ENCODE peak calls at places on chromosomes 5 and 9, in four cellular contexts. One of them, this sample, is unnamed.

GRCh38 chr5:78773655-78774054 is 125.1 kb upstream of the LHFPL2 start:
- ATAC-seq in aorta: no peak
- ATAC-seq in central memory CD8-positive, alpha-beta T cell: no peak
- ATAC-seq in effector memory CD8-positive, alpha-beta T cell: no peak
- ATAC-seq in this sample: no peak

GRCh38 chr9:97367729-97368128 is 44.2 kb upstream of the TDRD7 start:
- ATAC-seq in effector memory CD8-positive, alpha-beta T cell: no peak
- ATAC-seq in central memory CD8-positive, alpha-beta T cell: no peak
- ATAC-seq in aorta: no peak
- ATAC-seq in this sample: no peak

GRCh38 chr9:91302831-91303230 is 58.9 kb downstream of the AUH start:
- ATAC-seq in aorta: peak; percentile 72
- ATAC-seq in effector memory CD8-positive, alpha-beta T cell: no peak
- ATAC-seq in central memory CD8-positive, alpha-beta T cell: no peak
- ATAC-seq in this sample: peak; percentile 66

GRCh38 chr5:73311291-73312110 is 137.1 kb downstream of the FOXD1 start:
- ATAC-seq in aorta: peak; percentile 78
- ATAC-seq in effector memory CD8-positive, alpha-beta T cell: no peak
- ATAC-seq in central memory CD8-positive, alpha-beta T cell: no peak
- ATAC-seq in this sample: peak; percentile 67

GRCh38 chr9:129174102-129174723 is 3.8 kb downstream of the IER5L start:
- ATAC-seq in effector memory CD8-positive, alpha-beta T cell: peak; percentile 22
- ATAC-seq in aorta: peak; percentile 81
- ATAC-seq in central memory CD8-positive, alpha-beta T cell: no peak
- ATAC-seq in this sample: peak; percentile 49

GRCh38 chr9:128987800-128988199 is 40.3 kb downstream of the NUP188 start:
- ATAC-seq in central memory CD8-positive, alpha-beta T cell: no peak
- ATAC-seq in aorta: peak; percentile 41
- ATAC-seq in effector memory CD8-positive, alpha-beta T cell: no peak
- ATAC-seq in this sample: no peak

GRCh38 chr9:13841801-13842462 is 472.0 kb downstream of the NFIB start:
- ATAC-seq in central memory CD8-positive, alpha-beta T cell: no peak
- ATAC-seq in effector memory CD8-positive, alpha-beta T cell: no peak
- ATAC-seq in aorta: no peak
- ATAC-seq in this sample: no peak

GRCh38 chr5:74598731-74599624 is 41.5 kb downstream of the ENC1 start:
- ATAC-seq in central memory CD8-positive, alpha-beta T cell: no peak
- ATAC-seq in aorta: no peak
- ATAC-seq in effector memory CD8-positive, alpha-beta T cell: no peak
- ATAC-seq in this sample: no peak

GRCh38 chr5:56152437-56152836 is 80.7 kb downstream of the ANKRD55 start:
- ATAC-seq in aorta: no peak
- ATAC-seq in central memory CD8-positive, alpha-beta T cell: peak; percentile 42
- ATAC-seq in effector memory CD8-positive, alpha-beta T cell: peak; percentile 50
- ATAC-seq in this sample: no peak

GRCh38 chr9:76691761-76692313 is 72.4 kb upstream of the PCA3 start:
- ATAC-seq in effector memory CD8-positive, alpha-beta T cell: no peak
- ATAC-seq in central memory CD8-positive, alpha-beta T cell: no peak
- ATAC-seq in aorta: no peak
- ATAC-seq in this sample: no peak

GRCh38 chr5:135386096-135386495 is 12.9 kb downstream of the MACROH2A1 start:
- ATAC-seq in aorta: no peak
- ATAC-seq in central memory CD8-positive, alpha-beta T cell: no peak
- ATAC-seq in effector memory CD8-positive, alpha-beta T cell: no peak
- ATAC-seq in this sample: no peak

GRCh38 chr5:90221947-90222346 is 187.6 kb downstream of the CETN3 start:
- ATAC-seq in aorta: no peak
- ATAC-seq in effector memory CD8-positive, alpha-beta T cell: no peak
- ATAC-seq in central memory CD8-positive, alpha-beta T cell: no peak
- ATAC-seq in this sample: no peak

GRCh38 chr5:142817961-142818431 is 47.8 kb downstream of the ARHGAP26 start:
- ATAC-seq in effector memory CD8-positive, alpha-beta T cell: no peak
- ATAC-seq in aorta: peak; percentile 61
- ATAC-seq in central memory CD8-positive, alpha-beta T cell: no peak
- ATAC-seq in this sample: peak; percentile 47

GRCh38 chr5:10724799-10725507 is 36.1 kb downstream of the DAP start:
- ATAC-seq in aorta: peak; percentile 82
- ATAC-seq in central memory CD8-positive, alpha-beta T cell: no peak
- ATAC-seq in effector memory CD8-positive, alpha-beta T cell: no peak
- ATAC-seq in this sample: peak; percentile 79

GRCh38 chr9:73152953-73153352 is 1.3 kb downstream of the ANXA1 start:
- ATAC-seq in effector memory CD8-positive, alpha-beta T cell: peak; percentile 55
- ATAC-seq in central memory CD8-positive, alpha-beta T cell: peak; percentile 40
- ATAC-seq in aorta: peak; percentile 69
- ATAC-seq in this sample: no peak

GRCh38 chr5:81187885-81188284 is 45.2 kb upstream of the CKMT2 start:
- ATAC-seq in central memory CD8-positive, alpha-beta T cell: no peak
- ATAC-seq in aorta: no peak
- ATAC-seq in effector memory CD8-positive, alpha-beta T cell: no peak
- ATAC-seq in this sample: no peak

GRCh38 chr5:150448960-150449490 is 514 bp downstream of the RPS14 start:
- ATAC-seq in aorta: no peak
- ATAC-seq in effector memory CD8-positive, alpha-beta T cell: peak; percentile 28
- ATAC-seq in central memory CD8-positive, alpha-beta T cell: peak; percentile 11
- ATAC-seq in this sample: no peak

GRCh38 chr9:106864533-106865143 is 1.7 kb downstream of the ZNF462 start:
- ATAC-seq in central memory CD8-positive, alpha-beta T cell: no peak
- ATAC-seq in effector memory CD8-positive, alpha-beta T cell: no peak
- ATAC-seq in aorta: peak; percentile 3
- ATAC-seq in this sample: no peak

GRCh38 chr9:136107155-136107952 is 11.3 kb downstream of the TMEM250 start:
- ATAC-seq in effector memory CD8-positive, alpha-beta T cell: peak; percentile 48
- ATAC-seq in aorta: no peak
- ATAC-seq in central memory CD8-positive, alpha-beta T cell: peak; percentile 30
- ATAC-seq in this sample: no peak

GRCh38 chr9:132487351-132487791 is 77.4 kb downstream of the CFAP77 start:
- ATAC-seq in effector memory CD8-positive, alpha-beta T cell: peak; percentile 79
- ATAC-seq in central memory CD8-positive, alpha-beta T cell: peak; percentile 85
- ATAC-seq in aorta: no peak
- ATAC-seq in this sample: no peak

GRCh38 chr9:123232332-123232731 is 36.1 kb downstream of the STRBP start:
- ATAC-seq in aorta: no peak
- ATAC-seq in central memory CD8-positive, alpha-beta T cell: no peak
- ATAC-seq in effector memory CD8-positive, alpha-beta T cell: no peak
- ATAC-seq in this sample: no peak

GRCh38 chr9:136949817-136950655 is 2.0 kb upstream of the LCN12 start:
- ATAC-seq in central memory CD8-positive, alpha-beta T cell: peak; percentile 97
- ATAC-seq in aorta: peak; percentile 90
- ATAC-seq in effector memory CD8-positive, alpha-beta T cell: peak; percentile 96
- ATAC-seq in this sample: peak; percentile 92

GRCh38 chr9:122807271-122807900 is 7.5 kb downstream of the OR1K1 start:
- ATAC-seq in effector memory CD8-positive, alpha-beta T cell: no peak
- ATAC-seq in aorta: no peak
- ATAC-seq in central memory CD8-positive, alpha-beta T cell: no peak
- ATAC-seq in this sample: no peak

GRCh38 chr5:77629553-77630245 is 8.8 kb downstream of the OTP start:
- ATAC-seq in effector memory CD8-positive, alpha-beta T cell: no peak
- ATAC-seq in central memory CD8-positive, alpha-beta T cell: no peak
- ATAC-seq in aorta: no peak
- ATAC-seq in this sample: no peak

GRCh38 chr5:100855295-100855694 is 47.8 kb downstream of the ST8SIA4 start:
- ATAC-seq in central memory CD8-positive, alpha-beta T cell: no peak
- ATAC-seq in aorta: no peak
- ATAC-seq in effector memory CD8-positive, alpha-beta T cell: no peak
- ATAC-seq in this sample: no peak

GRCh38 chr5:68251804-68252648 is 36.5 kb downstream of the PIK3R1 start:
- ATAC-seq in effector memory CD8-positive, alpha-beta T cell: no peak
- ATAC-seq in aorta: peak; percentile 78
- ATAC-seq in central memory CD8-positive, alpha-beta T cell: no peak
- ATAC-seq in this sample: peak; percentile 82

GRCh38 chr9:112711050-112711689 is 6.7 kb downstream of the INIP start:
- ATAC-seq in aorta: no peak
- ATAC-seq in effector memory CD8-positive, alpha-beta T cell: no peak
- ATAC-seq in central memory CD8-positive, alpha-beta T cell: no peak
- ATAC-seq in this sample: no peak

GRCh38 chr9:114140850-114141249 is 14.5 kb upstream of the COL27A1 start:
- ATAC-seq in aorta: no peak
- ATAC-seq in effector memory CD8-positive, alpha-beta T cell: no peak
- ATAC-seq in central memory CD8-positive, alpha-beta T cell: no peak
- ATAC-seq in this sample: no peak

GRCh38 chr5:1105350-1106265 is 6.3 kb downstream of the SLC12A7 start:
- ATAC-seq in central memory CD8-positive, alpha-beta T cell: peak; percentile 80
- ATAC-seq in effector memory CD8-positive, alpha-beta T cell: peak; percentile 79
- ATAC-seq in aorta: no peak
- ATAC-seq in this sample: no peak

GRCh38 chr5:149837680-149838269 is 106.8 kb downstream of the PDE6A start:
- ATAC-seq in central memory CD8-positive, alpha-beta T cell: no peak
- ATAC-seq in effector memory CD8-positive, alpha-beta T cell: no peak
- ATAC-seq in aorta: no peak
- ATAC-seq in this sample: no peak

GRCh38 chr9:38038307-38039089 is 30.5 kb downstream of the SHB start:
- ATAC-seq in central memory CD8-positive, alpha-beta T cell: no peak
- ATAC-seq in effector memory CD8-positive, alpha-beta T cell: no peak
- ATAC-seq in aorta: no peak
- ATAC-seq in this sample: no peak

GRCh38 chr9:120783611-120784047 is 9.6 kb downstream of the FBXW2 start:
- ATAC-seq in central memory CD8-positive, alpha-beta T cell: no peak
- ATAC-seq in aorta: no peak
- ATAC-seq in effector memory CD8-positive, alpha-beta T cell: no peak
- ATAC-seq in this sample: peak; percentile 65

GRCh38 chr9:105330755-105331154 is 86.3 kb downstream of the SLC44A1 start:
- ATAC-seq in aorta: no peak
- ATAC-seq in effector memory CD8-positive, alpha-beta T cell: no peak
- ATAC-seq in central memory CD8-positive, alpha-beta T cell: no peak
- ATAC-seq in this sample: no peak

GRCh38 chr5:39167141-39167972 is 52.0 kb downstream of the FYB1 start:
- ATAC-seq in central memory CD8-positive, alpha-beta T cell: peak; percentile 62
- ATAC-seq in aorta: no peak
- ATAC-seq in effector memory CD8-positive, alpha-beta T cell: peak; percentile 70
- ATAC-seq in this sample: no peak

GRCh38 chr5:51225671-51226419 is 157.4 kb upstream of the ISL1 start:
- ATAC-seq in central memory CD8-positive, alpha-beta T cell: no peak
- ATAC-seq in effector memory CD8-positive, alpha-beta T cell: no peak
- ATAC-seq in aorta: no peak
- ATAC-seq in this sample: no peak